ENCODE peak calls at places on chromosomes 11 and 22, in four cellular contexts. W, Z, X and V are unnamed samples.

GRCh38 chr11:114166897-114167323 is 107.4 kb downstream of the ZBTB16 start:
- DNase-seq in Z (no peak), W (peak), X (no peak), V (peak)

GRCh38 chr11:62122076-62122475 is 1.7 kb upstream of the INCENP start:
- DNase-seq in W (no peak), X (no peak), Z (no peak), V (no peak)

GRCh38 chr22:22195265-22196017 is 49.1 kb upstream of the VPREB1 start:
- DNase-seq in Z (peak), W (peak), X (peak), V (peak)

GRCh38 chr11:33116535-33116934 is 44.7 kb downstream of the CSTF3 start:
- DNase-seq in X (no peak), W (no peak), Z (no peak), V (no peak)

GRCh38 chr22:42625416-42625815 is 10.7 kb upstream of the POLDIP3 start:
- DNase-seq in Z (no peak), W (no peak), X (no peak), V (no peak)

GRCh38 chr11:76623884-76624419 is 46.6 kb downstream of the LRRC32 start:
- DNase-seq in X (no peak), Z (no peak), W (no peak), V (no peak)

GRCh38 chr22:46187862-46188261 is 37.5 kb downstream of the PPARA start:
- DNase-seq in W (no peak), Z (no peak), X (no peak), V (no peak)

GRCh38 chr11:76639621-76640020 is 30.9 kb downstream of the LRRC32 start:
- DNase-seq in Z (no peak), W (no peak), X (no peak), V (no peak)

GRCh38 chr11:132941024-132941646 is 591.2 kb downstream of the OPCML start:
- DNase-seq in W (peak), Z (no peak), X (no peak), V (peak)

GRCh38 chr11:91624021-91624420 is 600.6 kb upstream of the FAT3 start:
- DNase-seq in Z (no peak), X (no peak), W (no peak), V (no peak)

GRCh38 chr11:100484948-100485347 is 202.1 kb upstream of the ARHGAP42 start:
- DNase-seq in W (no peak), X (no peak), Z (no peak), V (no peak)

GRCh38 chr22:21873619-21874018 is 6.2 kb upstream of the MAPK1 start:
- DNase-seq in X (no peak), W (no peak), Z (no peak), V (no peak)

GRCh38 chr11:23502821-23503220 is 642.5 kb upstream of the CCDC179 start:
- DNase-seq in Z (no peak), X (no peak), W (no peak), V (no peak)

GRCh38 chr11:79069504-79069903 is 371.3 kb downstream of the TENM4 start:
- DNase-seq in X (no peak), Z (no peak), W (no peak), V (no peak)

GRCh38 chr11:120562806-120563425 is 51.4 kb downstream of the GRIK4 start:
- DNase-seq in Z (no peak), X (no peak), W (no peak), V (no peak)

GRCh38 chr22:44588348-44588747 is 90.3 kb upstream of the RTL6 start:
- DNase-seq in Z (no peak), X (no peak), W (no peak), V (no peak)

GRCh38 chr11:46741600-46742484 is 22.8 kb downstream of the F2 start:
- DNase-seq in W (no peak), X (no peak), Z (no peak), V (no peak)

GRCh38 chr22:30314918-30315317 is 11.8 kb downstream of the TBC1D10A start:
- DNase-seq in Z (peak), W (peak), X (no peak), V (no peak)

GRCh38 chr22:23532756-23533155 is 47.3 kb downstream of the IGLL1 start:
- DNase-seq in Z (no peak), W (no peak), X (no peak), V (no peak)

GRCh38 chr11:19577849-19578619 is 134.6 kb upstream of the NAV2 start:
- DNase-seq in X (no peak), W (peak), Z (no peak), V (no peak)

GRCh38 chr11:13316528-13316961 is 39.0 kb downstream of the BMAL1 start:
- DNase-seq in Z (no peak), W (peak), X (peak), V (no peak)

GRCh38 chr22:22074634-22075381 is 92.2 kb upstream of the TOP3B start:
- DNase-seq in Z (no peak), W (no peak), X (no peak), V (no peak)

GRCh38 chr11:95115597-95115996 is 26.0 kb downstream of the ENDOD1 start:
- DNase-seq in W (no peak), Z (no peak), X (no peak), V (no peak)

GRCh38 chr11:103234974-103235373 is 125.7 kb downstream of the DYNC2H1 start:
- DNase-seq in W (peak), X (no peak), Z (no peak), V (no peak)

GRCh38 chr11:78428773-78429172 is 11.2 kb upstream of the GAB2 start:
- DNase-seq in W (no peak), X (no peak), Z (no peak), V (no peak)